ENCODE peak calls at places on chromosomes 13 and 19, in seven cellular contexts. A, H, X, U, B, J and R are unnamed samples.

GRCh38 chr13:20161275-20161950 is 561 bp upstream of the GJA3 start:
- DNase-seq in A (no peak), H (peak), X (peak), U (no peak), B (peak), J (peak), R (peak)

GRCh38 chr19:23321953-23322549 is 71.9 kb upstream of the ZNF724 start:
- DNase-seq in A (no peak), H (no peak), X (no peak), U (no peak), B (no peak), J (no peak), R (no peak)

GRCh38 chr13:50842711-50843255 is 709 bp downstream of the DLEU7 start:
- DNase-seq in A (no peak), H (no peak), X (no peak), U (no peak), B (no peak), J (no peak), R (no peak)

GRCh38 chr13:76297331-76297730 is 588.9 kb downstream of the KCTD12 start:
- DNase-seq in A (no peak), H (no peak), X (no peak), U (no peak), B (no peak), J (no peak), R (no peak)

GRCh38 chr19:11088508-11089253 is 582 bp upstream of the LDLR start:
- DNase-seq in A (peak), H (no peak), X (no peak), U (no peak), B (no peak), J (no peak), R (no peak)

GRCh38 chr13:112510987-112511715 is 76.8 kb downstream of the TUBGCP3 start:
- DNase-seq in A (no peak), H (no peak), X (peak), U (no peak), B (no peak), J (no peak), R (no peak)

GRCh38 chr13:22357132-22357531 is 686.3 kb downstream of the FGF9 start:
- DNase-seq in A (no peak), H (no peak), X (no peak), U (no peak), B (no peak), J (no peak), R (no peak)

GRCh38 chr13:113786262-113786841 is 27.3 kb downstream of the TMEM255B start:
- DNase-seq in A (peak), H (no peak), X (no peak), U (no peak), B (no peak), J (no peak), R (no peak)

GRCh38 chr13:26222523-26223046 is 471 bp upstream of the RNF6 start:
- DNase-seq in A (no peak), H (no peak), X (no peak), U (no peak), B (no peak), J (no peak), R (no peak)

GRCh38 chr19:20078696-20079095 is 896 bp downstream of the ZNF90 start:
- DNase-seq in A (peak), H (no peak), X (peak), U (no peak), B (no peak), J (peak), R (no peak)

GRCh38 chr13:41767801-41768200 is 193.1 kb downstream of the VWA8 start:
- DNase-seq in A (peak), H (no peak), X (no peak), U (no peak), B (no peak), J (no peak), R (no peak)

GRCh38 chr19:49434907-49435577 is 6.3 kb downstream of the SLC17A7 start:
- DNase-seq in A (peak), H (no peak), X (no peak), U (no peak), B (no peak), J (no peak), R (peak)

GRCh38 chr13:104442541-104442940 is 1376.3 kb upstream of the SLC10A2 start:
- DNase-seq in A (no peak), H (no peak), X (no peak), U (no peak), B (no peak), J (no peak), R (no peak)

GRCh38 chr13:98435356-98435755 is 141.6 kb downstream of the STK24 start:
- DNase-seq in A (no peak), H (no peak), X (no peak), U (no peak), B (no peak), J (no peak), R (no peak)

GRCh38 chr19:42075364-42075615 is 676 bp upstream of the ZNF574 start:
- DNase-seq in A (no peak), H (no peak), X (no peak), U (no peak), B (no peak), J (no peak), R (no peak)

GRCh38 chr19:14156971-14157717 is 20.8 kb upstream of the ASF1B start:
- DNase-seq in A (no peak), H (no peak), X (no peak), U (no peak), B (no peak), J (no peak), R (no peak)